ENCODE peak calls at places on chromosomes 11 and 22, in five cellular contexts. H, E, W, B and D are unnamed samples.

GRCh38 chr22:23079240-23079768 is 9.0 kb downstream of the GNAZ start:
- DNase-seq in H (no peak), E (no peak), W (no peak), B (no peak), D (no peak)

GRCh38 chr11:85182437-85183109 is 444.6 kb downstream of the DLG2 start:
- DNase-seq in H (peak), E (no peak), W (no peak), B (peak), D (peak)

GRCh38 chr11:72773696-72774095 is 20.2 kb downstream of the STARD10 start:
- DNase-seq in H (no peak), E (no peak), W (no peak), B (no peak), D (no peak)

GRCh38 chr11:116224154-116224888 is 548.5 kb downstream of the BUD13 start:
- DNase-seq in H (peak), E (no peak), W (peak), B (peak), D (peak)

GRCh38 chr11:66685276-66686099 is 7.8 kb upstream of the RBM4B start:
- DNase-seq in H (no peak), E (no peak), W (no peak), B (no peak), D (no peak)

GRCh38 chr22:43878079-43878795 is 13.6 kb downstream of the PNPLA5 start:
- DNase-seq in H (no peak), E (no peak), W (no peak), B (no peak), D (no peak)

GRCh38 chr11:61968758-61969390 is 1.4 kb upstream of the FTH1 start:
- DNase-seq in H (no peak), E (no peak), W (peak), B (no peak), D (no peak)

GRCh38 chr11:34460335-34460734 is 21.6 kb downstream of the CAT start:
- DNase-seq in H (no peak), E (no peak), W (no peak), B (no peak), D (no peak)

GRCh38 chr22:50531546-50532352 is 1.9 kb upstream of the TYMP start:
- DNase-seq in H (no peak), E (peak), W (no peak), B (no peak), D (peak)

GRCh38 chr11:70415176-70415575 is 16.8 kb downstream of the CTTN start:
- DNase-seq in H (no peak), E (no peak), W (no peak), B (no peak), D (no peak)

GRCh38 chr11:102267602-102268001 is 49.7 kb upstream of the BIRC3 start:
- DNase-seq in H (no peak), E (no peak), W (no peak), B (no peak), D (no peak)

GRCh38 chr11:35541621-35542375 is 16.4 kb upstream of the PAMR1 start:
- DNase-seq in H (no peak), E (no peak), W (no peak), B (no peak), D (no peak)

GRCh38 chr11:46738887-46739286 is 19.9 kb downstream of the F2 start:
- DNase-seq in H (no peak), E (no peak), W (no peak), B (no peak), D (no peak)

GRCh38 chr11:110311783-110312578 is 15.6 kb upstream of the RDX start:
- DNase-seq in H (no peak), E (no peak), W (no peak), B (no peak), D (no peak)

GRCh38 chr11:102383839-102384238 is 36.8 kb downstream of the BIRC2 start:
- DNase-seq in H (no peak), E (no peak), W (no peak), B (no peak), D (no peak)

GRCh38 chr22:34429314-34429713 is 509.0 kb upstream of the LARGE1 start:
- DNase-seq in H (no peak), E (no peak), W (no peak), B (no peak), D (no peak)

GRCh38 chr11:87374206-87374793 is 336.6 kb downstream of the TMEM135 start:
- DNase-seq in H (no peak), E (no peak), W (no peak), B (no peak), D (no peak)

GRCh38 chr11:110022548-110022947 is 70.6 kb upstream of the ZC3H12C start:
- DNase-seq in H (no peak), E (no peak), W (no peak), B (no peak), D (no peak)

GRCh38 chr11:3735827-3736226 is 61.5 kb downstream of the NUP98 start:
- DNase-seq in H (no peak), E (no peak), W (no peak), B (no peak), D (no peak)